ENCODE peak calls at places on chromosomes 16 and 17, in six cellular contexts. X, Z, F, I, B and G are unnamed samples.

GRCh38 chr16:17293813-17294558 is 176.8 kb downstream of the XYLT1 start:
- DNase-seq in X (no peak), I (no peak), Z (no peak), B (no peak), F (no peak), G (no peak)

GRCh38 chr16:26344976-26345375 is 653.2 kb downstream of the HS3ST4 start:
- DNase-seq in B (no peak), F (no peak), X (no peak), I (no peak), Z (no peak), G (no peak)

GRCh38 chr17:58757162-58757613 is 1.5 kb downstream of the PPM1E start:
- DNase-seq in F (no peak), X (no peak), I (no peak), B (no peak), Z (no peak), G (no peak)

GRCh38 chr17:4230142-4230541 is 33.6 kb downstream of the ANKFY1 start:
- DNase-seq in B (no peak), I (peak), X (peak), F (no peak), Z (peak), G (peak)

GRCh38 chr17:72122668-72123495 is 2.1 kb downstream of the SOX9 start:
- DNase-seq in I (no peak), X (peak), B (no peak), Z (no peak), F (no peak), G (no peak)

GRCh38 chr16:2532494-2533141 is 1.4 kb upstream of the CEMP1 start:
- DNase-seq in X (peak), I (no peak), Z (peak), F (peak), B (peak), G (no peak)

GRCh38 chr17:68459030-68459376 is 1.7 kb upstream of the WIPI1 start:
- DNase-seq in F (no peak), Z (no peak), B (no peak), I (no peak), X (no peak), G (no peak)

GRCh38 chr17:10171581-10171981 is 26.8 kb downstream of the GAS7 start:
- DNase-seq in B (no peak), I (no peak), X (peak), Z (no peak), F (no peak), G (no peak)

GRCh38 chr16:55370762-55371482 is 46.9 kb downstream of the IRX6 start:
- DNase-seq in X (peak), Z (peak), B (peak), F (no peak), I (no peak), G (no peak)

GRCh38 chr16:81815429-81815766 is 36.3 kb downstream of the PLCG2 start:
- DNase-seq in I (no peak), Z (no peak), B (no peak), F (no peak), X (no peak), G (no peak)